ENCODE peak calls at places on chromosomes 12 and 14, in ten cellular contexts. T is A549, S is Panc1, Z is heart left ventricle, E is Peyer's patch, C is left lung, J is mesenchymal stem cell, G is AG04450, I is fibroblast of lung, F is fibroblast of mammary gland. K is an unnamed sample.

GRCh38 chr12:106147956-106148355 is 9.2 kb upstream of the NUAK1 start:
- DNase-seq in T (no peak), S (no peak), Z (peak; percentile 93), E (no peak), C (no peak), J (no peak), G (no peak), I (no peak), F (no peak), K (peak; percentile 69)

GRCh38 chr12:72267974-72268373 is 4.2 kb upstream of the TRHDE start:
- DNase-seq in T (no peak), S (no peak), Z (no peak), E (no peak), C (no peak), J (no peak), G (no peak), I (peak; percentile 68), F (peak; percentile 5), K (no peak)

GRCh38 chr12:12486661-12487240 is 75.9 kb downstream of the DUSP16 start:
- DNase-seq in T (no peak), S (no peak), Z (no peak), E (no peak), C (no peak), J (no peak), G (no peak), I (no peak), F (no peak), K (no peak)

GRCh38 chr14:73381379-73382013 is 76.8 kb downstream of the NUMB start:
- DNase-seq in T (no peak), S (no peak), Z (no peak), E (no peak), C (no peak), J (no peak), G (no peak), I (no peak), F (no peak), K (no peak)

GRCh38 chr12:131900397-131900796 is 6.0 kb downstream of the ULK1 start:
- DNase-seq in T (no peak), S (no peak), Z (no peak), E (no peak), C (no peak), J (no peak), G (no peak), I (no peak), F (no peak), K (no peak)

GRCh38 chr12:2016862-2017723 is 12.8 kb upstream of the DCP1B start:
- DNase-seq in T (no peak), S (no peak), Z (no peak), E (no peak), C (no peak), J (no peak), G (no peak), I (no peak), F (no peak), K (peak; percentile 47)

GRCh38 chr12:43551271-43551970 is 582 bp downstream of the ADAMTS20 start:
- DNase-seq in T (no peak), S (no peak), Z (no peak), E (no peak), C (no peak), J (peak; percentile 6), G (no peak), I (peak; percentile 1), F (no peak), K (no peak)

GRCh38 chr14:32545109-32545857 is 216.2 kb downstream of the AKAP6 start:
- DNase-seq in T (no peak), S (no peak), Z (no peak), E (no peak), C (no peak), J (peak; percentile 36), G (no peak), I (no peak), F (peak; percentile 7), K (no peak)

GRCh38 chr14:69027242-69027913 is 48.3 kb upstream of the ACTN1 start:
- DNase-seq in T (no peak), S (no peak), Z (no peak), E (no peak), C (no peak), J (peak; percentile 69), G (no peak), I (no peak), F (no peak), K (no peak)

GRCh38 chr12:89862511-89863331 is 154.1 kb upstream of the ATP2B1 start:
- DNase-seq in T (no peak), S (no peak), Z (peak; percentile 50), E (peak; percentile 70), C (peak; percentile 53), J (peak; percentile 36), G (no peak), I (peak; percentile 14), F (no peak), K (no peak)
- H3K4me3 ChIP-seq in T (no peak overlapping the region), S (peak overlapping the region; percentile 2), Z (no peak overlapping the region), E (no peak overlapping the region), C (no peak overlapping the region), J (no peak overlapping the region), G (no peak overlapping the region), I (no peak overlapping the region), F (no peak overlapping the region), K (no peak overlapping the region)

DNA sequence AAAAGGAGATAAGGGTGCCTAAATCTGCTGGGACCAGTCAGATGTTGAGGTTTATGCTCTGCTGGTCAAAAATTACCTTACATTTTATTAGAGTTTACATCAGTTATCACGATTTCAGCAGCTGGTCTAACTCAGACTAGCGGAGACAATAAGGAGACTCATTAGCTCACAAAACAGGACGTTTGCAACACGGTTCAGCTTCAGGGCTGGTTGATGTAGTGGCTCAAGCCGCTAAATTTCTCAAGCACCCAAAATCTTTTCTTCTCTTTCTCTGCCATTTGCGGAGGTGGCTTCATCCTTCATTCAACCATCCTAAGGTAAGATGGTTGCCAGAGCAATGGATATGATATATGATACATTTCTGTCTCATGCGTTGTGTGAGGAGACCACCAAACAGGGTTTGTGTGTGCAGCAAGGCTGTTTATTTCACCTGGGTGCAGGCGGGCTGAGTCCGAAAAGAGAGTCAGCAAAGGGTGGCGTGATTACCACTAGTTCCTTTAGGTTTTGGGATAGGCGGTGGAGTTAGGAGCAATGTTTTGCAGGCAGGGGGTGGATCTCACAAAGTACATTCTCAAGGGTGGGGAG is 30.3 kb upstream of the CLIP1 start:
- DNase-seq in T (no peak), S (no peak), Z (no peak), E (no peak), C (no peak), J (no peak), G (no peak), I (no peak), F (no peak), K (no peak)
- H3K4me3 ChIP-seq in T (no peak overlapping the region), S (no peak overlapping the region), Z (no peak overlapping the region), E (no peak overlapping the region), C (no peak overlapping the region), J (no peak overlapping the region), G (no peak overlapping the region), I (no peak overlapping the region), F (no peak overlapping the region), K (no peak overlapping the region)

GRCh38 chr12:6903712-6904111 is 910 bp upstream of the LRRC23 start:
- DNase-seq in T (no peak), S (no peak), Z (no peak), E (no peak), C (no peak), J (no peak), G (no peak), I (no peak), F (no peak), K (no peak)

GRCh38 chr12:6902448-6902847 is 2.2 kb upstream of the LRRC23 start:
- DNase-seq in T (no peak), S (no peak), Z (no peak), E (no peak), C (no peak), J (no peak), G (no peak), I (no peak), F (no peak), K (no peak)

GRCh38 chr12:6909421-6910145 is 4.8 kb upstream of the ENO2 start:
- DNase-seq in T (no peak), S (no peak), Z (no peak), E (no peak), C (peak; percentile 18), J (no peak), G (no peak), I (no peak), F (no peak), K (no peak)

GRCh38 chr12:6904280-6905276 is at the start of gene LRRC23:
- DNase-seq in T (peak; percentile 98), S (peak; percentile 76), Z (peak; percentile 98), E (peak; percentile 98), C (peak; percentile 97), J (peak; percentile 97), G (peak; percentile 83), I (peak; percentile 94), F (peak; percentile 93), K (peak; percentile 94)

GRCh38 chr12:6905414-6906040 is 905 bp downstream of the LRRC23 start:
- DNase-seq in T (no peak), S (no peak), Z (no peak), E (no peak), C (peak; percentile 30), J (no peak), G (no peak), I (no peak), F (no peak), K (no peak)
- H3K4me3 ChIP-seq in T (peak overlapping the region; percentile 78), S (peak overlapping the region; percentile 89), Z (peak overlapping the region; percentile 78), E (peak overlapping the region; percentile 57), C (no peak overlapping the region), J (peak overlapping the region; percentile 91), G (peak overlapping the region; percentile 96), I (peak overlapping the region; percentile 72), F (peak overlapping the region; percentile 91), K (no peak overlapping the region)

DNA sequence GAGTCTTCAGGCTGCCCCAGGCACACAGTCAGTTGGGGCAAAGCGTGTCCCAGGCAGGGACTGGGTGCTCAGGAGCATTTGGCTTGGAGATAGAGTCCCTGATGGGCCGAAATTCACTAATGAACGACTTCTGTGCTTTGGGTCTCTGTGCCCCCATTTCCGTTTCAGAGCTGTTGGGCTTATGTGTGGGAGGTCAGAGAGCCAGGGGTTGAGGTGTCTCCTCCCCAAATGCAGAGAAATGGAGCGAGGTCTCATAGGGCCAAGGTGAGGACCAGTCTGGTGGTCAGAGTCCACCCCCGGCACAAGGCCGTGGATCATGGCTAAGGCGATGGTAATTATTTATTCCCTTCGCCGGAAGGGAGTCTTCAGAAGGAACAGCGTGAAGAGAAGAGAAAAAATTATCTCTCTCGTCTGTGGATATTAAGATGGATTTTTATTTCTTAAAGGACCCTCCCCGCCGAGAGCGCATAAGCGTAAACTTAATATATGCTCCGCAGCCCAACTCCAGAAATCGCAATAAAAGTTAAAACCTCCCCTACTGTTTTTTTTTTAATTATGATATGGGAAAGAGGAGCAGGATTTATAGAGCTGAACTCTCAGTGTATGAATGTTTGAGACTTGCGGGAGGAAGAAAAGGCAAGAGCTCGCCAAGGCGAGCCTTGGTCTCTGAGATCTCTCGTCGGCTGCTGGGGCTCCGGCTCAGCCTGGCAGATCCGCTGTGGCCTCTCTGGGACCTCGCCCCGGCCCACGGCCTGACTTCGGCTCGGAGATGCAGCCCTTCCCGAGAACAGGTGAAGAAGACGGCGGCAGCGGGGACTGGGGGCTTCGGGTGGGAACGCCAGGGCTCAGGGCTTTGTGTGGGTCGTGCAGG is 6.3 kb upstream of the HOXC9 start:
- DNase-seq in T (no peak), S (no peak), Z (peak; percentile 17), E (no peak), C (no peak), J (no peak), G (no peak), I (no peak), F (no peak), K (no peak)
- H3K4me3 ChIP-seq in T (no peak overlapping the region), S (peak overlapping the region; percentile 66), Z (no peak overlapping the region), E (peak overlapping the region; percentile 56), C (no peak overlapping the region), J (peak overlapping the region; percentile 87), G (no peak overlapping the region), I (no peak overlapping the region), F (peak overlapping the region; percentile 49), K (no peak overlapping the region)

GRCh38 chr12:124005736-124006581 is 32.9 kb downstream of the ZNF664 start:
- DNase-seq in T (no peak), S (no peak), Z (no peak), E (peak; percentile 49), C (no peak), J (no peak), G (no peak), I (no peak), F (no peak), K (no peak)
- H3K4me3 ChIP-seq in T (no peak overlapping the region), S (no peak overlapping the region), Z (no peak overlapping the region), E (no peak overlapping the region), C (no peak overlapping the region), J (no peak overlapping the region), G (no peak overlapping the region), I (no peak overlapping the region), F (no peak overlapping the region), K (no peak overlapping the region)